ENCODE peak calls at places on chromosomes 12 and 14, in seven cellular contexts. V, N, C, O, J, E and F are unnamed samples.

GRCh38 chr12:49920241-49920914 is 16.7 kb upstream of the FAIM2 start:
- DNase-seq in V (no peak), N (peak), C (no peak), O (peak), J (no peak), E (peak), F (no peak)

GRCh38 chr14:74402264-74403251 is 23.5 kb downstream of the SYNDIG1L start:
- DNase-seq in V (no peak), N (no peak), C (no peak), O (no peak), J (no peak), E (no peak), F (no peak)

GRCh38 chr14:89473979-89474378 is 56.9 kb upstream of the FOXN3 start:
- DNase-seq in V (no peak), N (peak), C (no peak), O (no peak), J (no peak), E (peak), F (no peak)

GRCh38 chr12:118821386-118821928 is 159.9 kb upstream of the SRRM4 start:
- DNase-seq in V (no peak), N (no peak), C (peak), O (no peak), J (no peak), E (no peak), F (no peak)

GRCh38 chr12:71476513-71476912 is 36.9 kb downstream of the LGR5 start:
- DNase-seq in V (no peak), N (peak), C (no peak), O (no peak), J (no peak), E (peak), F (no peak)

GRCh38 chr14:76050797-76051392 is 65.3 kb downstream of the IFT43 start:
- DNase-seq in V (no peak), N (peak), C (peak), O (peak), J (peak), E (peak), F (peak)

GRCh38 chr12:46256942-46257341 is 11.9 kb downstream of the SLC38A1 start:
- DNase-seq in V (no peak), N (no peak), C (no peak), O (no peak), J (no peak), E (no peak), F (no peak)

GRCh38 chr14:64706552-64707193 is 2.4 kb downstream of the PLEKHG3 start:
- DNase-seq in V (no peak), N (no peak), C (peak), O (no peak), J (peak), E (no peak), F (no peak)

GRCh38 chr14:56759094-56759493 is 51.2 kb downstream of the OTX2 start:
- DNase-seq in V (no peak), N (no peak), C (no peak), O (no peak), J (no peak), E (no peak), F (no peak)

GRCh38 chr14:69005432-69006148 is 26.5 kb upstream of the ACTN1 start:
- DNase-seq in V (peak), N (peak), C (peak), O (peak), J (no peak), E (peak), F (no peak)

GRCh38 chr12:98741615-98742265 is 96.7 kb downstream of the APAF1 start:
- DNase-seq in V (no peak), N (no peak), C (no peak), O (no peak), J (no peak), E (no peak), F (peak)

GRCh38 chr14:23351681-23352505 is 794 bp downstream of the SLC22A17 start:
- DNase-seq in V (no peak), N (peak), C (peak), O (no peak), J (no peak), E (no peak), F (no peak)

GRCh38 chr12:33187409-33187808 is 252.2 kb downstream of the SYT10 start:
- DNase-seq in V (no peak), N (no peak), C (no peak), O (no peak), J (no peak), E (no peak), F (no peak)

GRCh38 chr12:55974308-55974724 is 438 bp downstream of the RAB5B start:
- DNase-seq in V (no peak), N (peak), C (peak), O (peak), J (peak), E (peak), F (peak)

GRCh38 chr14:93301821-93302447 is 30.9 kb downstream of the BTBD7 start:
- DNase-seq in V (peak), N (peak), C (peak), O (peak), J (no peak), E (no peak), F (no peak)

GRCh38 chr12:132604108-132605054 is 6.0 kb downstream of the LRCOL1 start:
- DNase-seq in V (no peak), N (no peak), C (no peak), O (no peak), J (no peak), E (no peak), F (no peak)

GRCh38 chr14:103385994-103386491 is 828 bp downstream of the MARK3 start:
- DNase-seq in V (no peak), N (peak), C (peak), O (peak), J (peak), E (peak), F (no peak)

GRCh38 chr14:54120260-54120659 is 163.6 kb upstream of the BMP4 start:
- DNase-seq in V (no peak), N (no peak), C (no peak), O (no peak), J (no peak), E (no peak), F (no peak)

GRCh38 chr12:108768591-108769500 is 37.5 kb upstream of the CORO1C start:
- DNase-seq in V (no peak), N (no peak), C (peak), O (peak), J (peak), E (no peak), F (no peak)

GRCh38 chr14:85529803-85530574 is at the start of gene FLRT2:
- DNase-seq in V (no peak), N (peak), C (peak), O (no peak), J (peak), E (peak), F (no peak)

GRCh38 chr14:20719777-20720176 is 25.9 kb upstream of the EDDM3A start:
- DNase-seq in V (peak), N (no peak), C (no peak), O (peak), J (no peak), E (no peak), F (no peak)

GRCh38 chr12:89464974-89465592 is 59.5 kb downstream of the GALNT4 start:
- DNase-seq in V (no peak), N (peak), C (no peak), O (no peak), J (no peak), E (no peak), F (no peak)

GRCh38 chr12:75943730-75944096 is 87.9 kb downstream of the PHLDA1 start:
- DNase-seq in V (no peak), N (no peak), C (no peak), O (no peak), J (no peak), E (peak), F (no peak)

GRCh38 chr14:74804219-74804825 is 41.2 kb downstream of the YLPM1 start:
- DNase-seq in V (no peak), N (peak), C (peak), O (peak), J (peak), E (peak), F (no peak)

GRCh38 chr14:48111151-48111550 is 435.7 kb upstream of the MDGA2 start:
- DNase-seq in V (no peak), N (no peak), C (no peak), O (no peak), J (no peak), E (no peak), F (no peak)

GRCh38 chr12:116143883-116144266 is 133.6 kb downstream of the MED13L start:
- DNase-seq in V (no peak), N (peak), C (no peak), O (no peak), J (no peak), E (peak), F (no peak)

GRCh38 chr14:62763951-62764350 is 281.3 kb downstream of the KCNH5 start:
- DNase-seq in V (no peak), N (no peak), C (no peak), O (no peak), J (no peak), E (no peak), F (no peak)

GRCh38 chr12:104057771-104058197 is 6.5 kb upstream of the HCFC2 start:
- DNase-seq in V (no peak), N (peak), C (peak), O (peak), J (no peak), E (peak), F (peak)

GRCh38 chr12:73935817-73936216 is 601.8 kb upstream of the ATXN7L3B start:
- DNase-seq in V (no peak), N (no peak), C (peak), O (peak), J (no peak), E (no peak), F (peak)

GRCh38 chr12:80412343-80412953 is 31.6 kb upstream of the PTPRQ start:
- DNase-seq in V (no peak), N (peak), C (peak), O (peak), J (peak), E (peak), F (peak)

GRCh38 chr12:9163392-9163791 is 44.8 kb downstream of the PZP start:
- DNase-seq in V (no peak), N (no peak), C (no peak), O (no peak), J (no peak), E (no peak), F (no peak)